ENCODE peak calls at places on chromosomes 1 and 21, in six cellular contexts. One of them, this sample, is unnamed.

GRCh38 chr1:48227165-48228013 is 4.9 kb downstream of the SLC5A9 start:
- DNase-seq in AG10803: no peak
- DNase-seq in cardiac muscle cell: no peak
- DNase-seq in left ventricle myocardium inferior: no peak
- DNase-seq in foreskin fibroblast: no peak
- DNase-seq in prostate gland: no peak
- DNase-seq in this sample: no peak

GRCh38 chr21:25375675-25376074 is 231.6 kb downstream of the MRPL39 start:
- DNase-seq in AG10803: peak; percentile 65
- DNase-seq in cardiac muscle cell: peak; percentile 12
- DNase-seq in left ventricle myocardium inferior: no peak
- DNase-seq in foreskin fibroblast: peak; percentile 60
- DNase-seq in prostate gland: no peak
- DNase-seq in this sample: peak; percentile 55

GRCh38 chr1:230401763-230402294 is 24.3 kb downstream of the PGBD5 start:
- DNase-seq in AG10803: peak; percentile 73
- DNase-seq in cardiac muscle cell: peak; percentile 54
- DNase-seq in left ventricle myocardium inferior: no peak
- DNase-seq in foreskin fibroblast: no peak
- DNase-seq in prostate gland: no peak
- DNase-seq in this sample: peak; percentile 6

GRCh38 chr21:27320868-27321267 is 354.0 kb upstream of the ADAMTS5 start:
- DNase-seq in AG10803: no peak
- DNase-seq in cardiac muscle cell: no peak
- DNase-seq in left ventricle myocardium inferior: no peak
- DNase-seq in foreskin fibroblast: no peak
- DNase-seq in prostate gland: no peak
- DNase-seq in this sample: no peak

GRCh38 chr1:31483012-31483946 is 70.3 kb downstream of the SERINC2 start:
- DNase-seq in AG10803: peak; percentile 98
- DNase-seq in cardiac muscle cell: peak; percentile 97
- DNase-seq in left ventricle myocardium inferior: no peak
- DNase-seq in foreskin fibroblast: peak; percentile 96
- DNase-seq in prostate gland: peak; percentile 62
- DNase-seq in this sample: peak; percentile 94

GRCh38 chr1:101977266-101977665 is 19.5 kb downstream of the OLFM3 start:
- DNase-seq in AG10803: no peak
- DNase-seq in cardiac muscle cell: no peak
- DNase-seq in left ventricle myocardium inferior: no peak
- DNase-seq in foreskin fibroblast: no peak
- DNase-seq in prostate gland: no peak
- DNase-seq in this sample: no peak

GRCh38 chr1:91381844-91382243 is 22.8 kb downstream of the HFM1 start:
- DNase-seq in AG10803: no peak
- DNase-seq in cardiac muscle cell: peak; percentile 2
- DNase-seq in left ventricle myocardium inferior: no peak
- DNase-seq in foreskin fibroblast: no peak
- DNase-seq in prostate gland: no peak
- DNase-seq in this sample: no peak

GRCh38 chr1:206808615-206809014 is 36.3 kb upstream of the IL10 start:
- DNase-seq in AG10803: peak; percentile 39
- DNase-seq in cardiac muscle cell: peak; percentile 71
- DNase-seq in left ventricle myocardium inferior: no peak
- DNase-seq in foreskin fibroblast: peak; percentile 23
- DNase-seq in prostate gland: no peak
- DNase-seq in this sample: peak; percentile 73

GRCh38 chr1:31007462-31007991 is 58.0 kb downstream of the PUM1 start:
- DNase-seq in AG10803: peak; percentile 92
- DNase-seq in cardiac muscle cell: peak; percentile 81
- DNase-seq in left ventricle myocardium inferior: no peak
- DNase-seq in foreskin fibroblast: peak; percentile 88
- DNase-seq in prostate gland: peak; percentile 14
- DNase-seq in this sample: peak; percentile 80

GRCh38 chr1:36557041-36558000 is 74.6 kb upstream of the CSF3R start:
- DNase-seq in AG10803: no peak
- DNase-seq in cardiac muscle cell: no peak
- DNase-seq in left ventricle myocardium inferior: no peak
- DNase-seq in foreskin fibroblast: no peak
- DNase-seq in prostate gland: no peak
- DNase-seq in this sample: no peak

GRCh38 chr1:180646093-180646492 is 14.3 kb downstream of the XPR1 start:
- DNase-seq in AG10803: no peak
- DNase-seq in cardiac muscle cell: no peak
- DNase-seq in left ventricle myocardium inferior: no peak
- DNase-seq in foreskin fibroblast: no peak
- DNase-seq in prostate gland: no peak
- DNase-seq in this sample: no peak

GRCh38 chr1:67194209-67194863 is 28.1 kb downstream of the IL23R start:
- DNase-seq in AG10803: no peak
- DNase-seq in cardiac muscle cell: no peak
- DNase-seq in left ventricle myocardium inferior: no peak
- DNase-seq in foreskin fibroblast: no peak
- DNase-seq in prostate gland: no peak
- DNase-seq in this sample: no peak

GRCh38 chr1:243268284-243268653 is 12.4 kb downstream of the SDCCAG8 start:
- DNase-seq in AG10803: peak; percentile 87
- DNase-seq in cardiac muscle cell: peak; percentile 90
- DNase-seq in left ventricle myocardium inferior: no peak
- DNase-seq in foreskin fibroblast: peak; percentile 92
- DNase-seq in prostate gland: no peak
- DNase-seq in this sample: peak; percentile 90

GRCh38 chr1:193479187-193479586 is 292.8 kb upstream of the B3GALT2 start:
- DNase-seq in AG10803: no peak
- DNase-seq in cardiac muscle cell: no peak
- DNase-seq in left ventricle myocardium inferior: no peak
- DNase-seq in foreskin fibroblast: no peak
- DNase-seq in prostate gland: no peak
- DNase-seq in this sample: no peak

GRCh38 chr1:115136106-115136505 is 46.8 kb upstream of the TSPAN2 start:
- DNase-seq in AG10803: peak; percentile 8
- DNase-seq in cardiac muscle cell: no peak
- DNase-seq in left ventricle myocardium inferior: no peak
- DNase-seq in foreskin fibroblast: no peak
- DNase-seq in prostate gland: no peak
- DNase-seq in this sample: no peak

GRCh38 chr1:205582046-205582445 is 49.8 kb downstream of the ELK4 start:
- DNase-seq in AG10803: no peak
- DNase-seq in cardiac muscle cell: no peak
- DNase-seq in left ventricle myocardium inferior: no peak
- DNase-seq in foreskin fibroblast: no peak
- DNase-seq in prostate gland: no peak
- DNase-seq in this sample: no peak

GRCh38 chr1:44483089-44483488 is 78.0 kb downstream of the RNF220 start:
- DNase-seq in AG10803: no peak
- DNase-seq in cardiac muscle cell: no peak
- DNase-seq in left ventricle myocardium inferior: no peak
- DNase-seq in foreskin fibroblast: no peak
- DNase-seq in prostate gland: no peak
- DNase-seq in this sample: no peak

GRCh38 chr1:235050911-235051360 is 77.7 kb downstream of the TOMM20 start:
- DNase-seq in AG10803: peak; percentile 81
- DNase-seq in cardiac muscle cell: peak; percentile 84
- DNase-seq in left ventricle myocardium inferior: peak; percentile 49
- DNase-seq in foreskin fibroblast: peak; percentile 73
- DNase-seq in prostate gland: no peak
- DNase-seq in this sample: peak; percentile 82

GRCh38 chr1:36411674-36412648 is 14.3 kb upstream of the LSM10 start:
- DNase-seq in AG10803: peak; percentile 8
- DNase-seq in cardiac muscle cell: peak; percentile 51
- DNase-seq in left ventricle myocardium inferior: no peak
- DNase-seq in foreskin fibroblast: peak; percentile 40
- DNase-seq in prostate gland: no peak
- DNase-seq in this sample: peak; percentile 49

GRCh38 chr1:18957136-18957521 is 653 bp upstream of the IFFO2 start:
- DNase-seq in AG10803: no peak
- DNase-seq in cardiac muscle cell: no peak
- DNase-seq in left ventricle myocardium inferior: no peak
- DNase-seq in foreskin fibroblast: no peak
- DNase-seq in prostate gland: no peak
- DNase-seq in this sample: no peak
- H3K4me3 ChIP-seq in AG10803: peak overlapping the region; percentile 73
- H3K4me3 ChIP-seq in cardiac muscle cell: peak overlapping the region; percentile 79
- H3K4me3 ChIP-seq in left ventricle myocardium inferior: peak overlapping the region; percentile 86
- H3K4me3 ChIP-seq in foreskin fibroblast: peak overlapping the region; percentile 78
- H3K4me3 ChIP-seq in prostate gland: peak overlapping the region; percentile 43
- H3K4me3 ChIP-seq in this sample: peak overlapping the region; percentile 64

GRCh38 chr1:196717868-196718267 is 56.8 kb upstream of the CFHR3 start:
- DNase-seq in AG10803: no peak
- DNase-seq in cardiac muscle cell: no peak
- DNase-seq in left ventricle myocardium inferior: no peak
- DNase-seq in foreskin fibroblast: no peak
- DNase-seq in prostate gland: no peak
- DNase-seq in this sample: no peak

GRCh38 chr1:196723325-196724185 is 51.1 kb upstream of the CFHR3 start:
- DNase-seq in AG10803: peak; percentile 61
- DNase-seq in cardiac muscle cell: peak; percentile 40
- DNase-seq in left ventricle myocardium inferior: no peak
- DNase-seq in foreskin fibroblast: peak; percentile 25
- DNase-seq in prostate gland: peak; percentile 22
- DNase-seq in this sample: no peak
- TF ChIP-seq CTCF in AG10803: peak; percentile 87
- TF ChIP-seq CTCF in cardiac muscle cell: peak; percentile 53
- TF ChIP-seq CTCF in left ventricle myocardium inferior: peak; percentile 40
- TF ChIP-seq CTCF in foreskin fibroblast: peak; percentile 11
- TF ChIP-seq CTCF in prostate gland: no peak
- TF ChIP-seq CTCF in this sample: peak; percentile 13

GRCh38 chr1:54122131-54122751 is 30.6 kb downstream of the CDCP2 start:
- DNase-seq in AG10803: no peak
- DNase-seq in cardiac muscle cell: no peak
- DNase-seq in left ventricle myocardium inferior: no peak
- DNase-seq in foreskin fibroblast: no peak
- DNase-seq in prostate gland: no peak
- DNase-seq in this sample: no peak
- H3K4me3 ChIP-seq in AG10803: no peak overlapping the region
- H3K4me3 ChIP-seq in cardiac muscle cell: no peak overlapping the region
- H3K4me3 ChIP-seq in left ventricle myocardium inferior: peak overlapping the region; percentile 52
- H3K4me3 ChIP-seq in foreskin fibroblast: no peak overlapping the region
- H3K4me3 ChIP-seq in prostate gland: no peak overlapping the region
- H3K4me3 ChIP-seq in this sample: no peak overlapping the region

GRCh38 chr1:161378014-161378413 is 10.3 kb upstream of the CFAP126 start:
- DNase-seq in AG10803: no peak
- DNase-seq in cardiac muscle cell: no peak
- DNase-seq in left ventricle myocardium inferior: no peak
- DNase-seq in foreskin fibroblast: no peak
- DNase-seq in prostate gland: no peak
- DNase-seq in this sample: no peak

GRCh38 chr1:161379071-161379470 is 11.4 kb upstream of the CFAP126 start:
- DNase-seq in AG10803: no peak
- DNase-seq in cardiac muscle cell: peak; percentile 47
- DNase-seq in left ventricle myocardium inferior: peak; percentile 35
- DNase-seq in foreskin fibroblast: no peak
- DNase-seq in prostate gland: no peak
- DNase-seq in this sample: no peak

GRCh38 chr1:161373442-161373841 is 5.8 kb upstream of the CFAP126 start:
- DNase-seq in AG10803: no peak
- DNase-seq in cardiac muscle cell: no peak
- DNase-seq in left ventricle myocardium inferior: no peak
- DNase-seq in foreskin fibroblast: no peak
- DNase-seq in prostate gland: no peak
- DNase-seq in this sample: no peak

DNA sequence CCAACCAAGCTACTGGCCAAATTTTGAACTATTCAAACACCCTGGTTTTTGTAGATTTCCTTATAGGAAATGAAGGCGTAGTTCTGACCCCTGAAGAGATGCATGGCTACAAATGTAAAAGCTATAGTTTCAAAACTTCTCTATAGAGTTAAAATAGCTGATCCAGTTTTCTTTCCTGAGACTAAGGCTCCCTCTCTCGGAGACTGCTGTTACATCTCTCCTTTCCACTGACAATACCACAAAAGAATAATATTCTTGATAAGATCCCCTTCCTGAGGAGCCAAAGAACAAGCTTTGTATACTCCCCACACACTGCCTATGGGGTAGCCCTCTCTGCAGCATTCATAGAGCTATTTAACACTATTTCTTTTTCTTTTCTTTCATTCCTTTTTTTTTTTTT is 6.7 kb upstream of the CFAP126 start:
- DNase-seq in AG10803: no peak
- DNase-seq in cardiac muscle cell: peak; percentile 46
- DNase-seq in left ventricle myocardium inferior: no peak
- DNase-seq in foreskin fibroblast: peak; percentile 35
- DNase-seq in prostate gland: no peak
- DNase-seq in this sample: peak; percentile 50
- TF ChIP-seq CTCF in AG10803: peak; percentile 31
- TF ChIP-seq CTCF in cardiac muscle cell: peak; percentile 38
- TF ChIP-seq CTCF in left ventricle myocardium inferior: no peak
- TF ChIP-seq CTCF in foreskin fibroblast: peak; percentile 34
- TF ChIP-seq CTCF in prostate gland: no peak
- TF ChIP-seq CTCF in this sample: peak; percentile 49

This sample was measured in fibroblast of pulmonary artery.